ENCODE peak calls at places on chromosomes 16 and 17, in four cellular contexts. K is A549, O is K562, V is HepG2. Z is an unnamed sample.

GRCh38 chr17:39166437-39167335 is 725 bp upstream of the ARL5C start:
- DNase-seq in K (no peak), O (no peak), V (no peak), Z (no peak)

GRCh38 chr16:8549843-8550412 is 40.4 kb downstream of the TMEM114 start:
- DNase-seq in O (no peak), K (no peak), V (no peak), Z (no peak)

GRCh38 chr16:23466162-23466885 is 13.3 kb upstream of the COG7 start:
- DNase-seq in V (no peak), O (no peak), K (peak), Z (no peak)

GRCh38 chr17:65472602-65473001 is 88.8 kb downstream of the AXIN2 start:
- DNase-seq in K (no peak), O (no peak), V (no peak), Z (no peak)

GRCh38 chr16:82011199-82011641 is at the start of gene SDR42E1:
- DNase-seq in V (no peak), K (peak), O (no peak), Z (no peak)

GRCh38 chr16:30697264-30698138 is 1.5 kb upstream of the SRCAP start:
- DNase-seq in O (peak), V (no peak), K (peak), Z (no peak)

GRCh38 chr17:72388765-72389473 is 268.1 kb downstream of the SOX9 start:
- DNase-seq in V (no peak), K (peak), O (no peak), Z (no peak)

GRCh38 chr16:87017388-87018012 is 299.7 kb downstream of the C16orf95 start:
- DNase-seq in V (no peak), O (no peak), K (peak), Z (no peak)

GRCh38 chr17:59754547-59754946 is 47.1 kb downstream of the VMP1 start:
- DNase-seq in K (peak), O (peak), V (peak), Z (no peak)

GRCh38 chr16:3145660-3146059 is 10.8 kb downstream of the ZNF213 start:
- DNase-seq in O (no peak), V (no peak), K (no peak), Z (no peak)

GRCh38 chr16:20774703-20775362 is 11.0 kb downstream of the ACSM3 start:
- DNase-seq in K (peak), V (peak), O (peak), Z (peak)

GRCh38 chr17:78300962-78301820 is 58.7 kb downstream of the SOCS3 start:
- DNase-seq in V (no peak), K (no peak), O (no peak), Z (no peak)

GRCh38 chr16:89293276-89294143 is 76.0 kb downstream of the ZNF778 start:
- DNase-seq in K (no peak), V (no peak), O (peak), Z (peak)

GRCh38 chr16:15055141-15056053 is 477 bp downstream of the NTAN1 start:
- DNase-seq in V (peak), K (peak), O (peak), Z (peak)

GRCh38 chr16:58481931-58482330 is 18.0 kb upstream of the NDRG4 start:
- DNase-seq in K (no peak), O (no peak), V (no peak), Z (no peak)

GRCh38 chr16:89162314-89162713 is 9.2 kb upstream of the CDH15 start:
- DNase-seq in O (no peak), K (no peak), V (no peak), Z (no peak)

GRCh38 chr16:85840801-85841200 is 41.3 kb downstream of the COX4I1 start:
- DNase-seq in K (no peak), O (no peak), V (no peak), Z (no peak)

GRCh38 chr16:50761276-50761675 is 19.4 kb downstream of the CYLD start:
- DNase-seq in V (no peak), K (no peak), O (no peak), Z (no peak)

GRCh38 chr16:21001262-21001661 is 100.7 kb downstream of the LYRM1 start:
- DNase-seq in O (peak), K (peak), V (peak), Z (peak)

GRCh38 chr17:68612923-68613292 is 11.7 kb upstream of the FAM20A start:
- DNase-seq in O (no peak), V (no peak), K (no peak), Z (no peak)

GRCh38 chr16:88333645-88334516 is 48.9 kb upstream of the ZNF469 start:
- DNase-seq in V (no peak), O (no peak), K (no peak), Z (no peak)

GRCh38 chr17:8073627-8074485 is 13.7 kb downstream of the ALOX12B start:
- DNase-seq in O (peak), K (peak), V (peak), Z (peak)

GRCh38 chr17:2243953-2244352 is 59.6 kb downstream of the SMG6 start:
- DNase-seq in K (no peak), O (no peak), V (no peak), Z (no peak)

GRCh38 chr17:80601146-80601545 is 56.5 kb downstream of the RPTOR start:
- DNase-seq in O (no peak), K (no peak), V (no peak), Z (no peak)
- TF ChIP-seq NR3C1 in O (no peak), K (no peak), V (no peak), Z (no peak)

GRCh38 chr16:74666425-74667214 is at the start of gene RFWD3:
- DNase-seq in V (peak), O (peak), K (peak), Z (peak)

GRCh38 chr16:74666010-74666421 is 661 bp downstream of the RFWD3 start:
- DNase-seq in K (no peak), V (no peak), O (no peak), Z (no peak)

GRCh38 chr16:74667215-74667765 is 613 bp upstream of the RFWD3 start:
- DNase-seq in V (peak), K (no peak), O (peak), Z (peak)
- TF ChIP-seq MAX in V (peak), K (no peak), O (no peak), Z (no peak)

GRCh38 chr17:56175299-56175935 is 22.1 kb downstream of the ANKFN1 start:
- DNase-seq in V (no peak), O (no peak), K (no peak), Z (no peak)

GRCh38 chr17:56173026-56173425 is 19.8 kb downstream of the ANKFN1 start:
- DNase-seq in K (no peak), V (no peak), O (no peak), Z (no peak)

GRCh38 chr17:56176101-56176500 is 22.8 kb downstream of the ANKFN1 start:
- DNase-seq in V (no peak), K (no peak), O (no peak), Z (no peak)

GRCh38 chr17:56173958-56174357 is 20.7 kb downstream of the ANKFN1 start:
- DNase-seq in V (no peak), K (no peak), O (no peak), Z (no peak)

GRCh38 chr17:56174421-56174820 is 21.1 kb downstream of the ANKFN1 start:
- DNase-seq in O (no peak), K (no peak), V (no peak), Z (no peak)
- TF ChIP-seq USF2 in O (no peak), K (no peak), V (no peak), Z (no peak)

DNA sequence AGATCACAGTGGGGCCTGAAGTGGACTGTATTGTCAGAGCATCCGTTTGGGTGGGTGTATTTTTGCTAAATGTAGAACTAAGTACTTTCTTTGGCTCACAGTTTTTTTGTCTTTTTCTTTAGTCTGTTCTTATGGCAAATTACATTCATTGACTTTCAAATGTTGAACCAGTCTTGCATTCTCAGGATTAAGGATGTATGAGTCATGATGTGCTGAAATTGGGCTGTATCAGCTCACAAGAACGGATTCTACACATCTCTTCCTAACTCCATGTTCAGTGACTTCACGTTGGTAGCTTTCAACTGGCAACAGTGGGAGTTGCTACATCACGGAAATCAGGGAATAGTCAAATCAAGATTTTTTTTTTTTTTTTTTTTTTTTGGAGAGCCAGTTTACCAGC is 66.4 kb downstream of the TEX2 start:
- DNase-seq in O (no peak), K (no peak), V (no peak), Z (no peak)
- TF ChIP-seq NR3C1 in O (no peak), K (no peak), V (no peak), Z (no peak)

DNA sequence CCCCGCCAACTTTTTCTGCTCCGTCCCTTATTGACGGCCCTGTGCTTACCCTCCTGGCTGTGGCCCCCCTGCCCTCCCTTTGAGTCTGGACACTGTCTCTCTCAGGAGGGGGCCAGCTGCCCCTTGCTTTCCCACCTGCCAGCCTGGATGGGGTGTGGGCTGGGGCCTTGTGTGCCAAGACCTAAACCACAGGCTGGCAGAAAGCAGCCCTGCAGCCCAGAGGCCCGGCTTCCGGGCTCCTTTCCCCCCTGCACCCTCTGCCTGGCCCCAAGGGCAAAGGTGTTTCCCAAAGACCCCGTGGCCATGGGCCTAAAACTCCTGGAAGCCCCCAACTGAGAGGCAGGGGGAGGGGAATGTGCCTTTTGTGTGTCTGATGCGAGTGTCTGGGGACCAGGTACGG is 17.5 kb downstream of the GPT2 start:
- DNase-seq in V (no peak), K (no peak), O (no peak), Z (no peak)
- TF ChIP-seq MAX in V (no peak), K (no peak), O (no peak), Z (no peak)

GRCh38 chr16:57480127-57480753 is 6.1 kb downstream of the DOK4 start:
- DNase-seq in V (peak), K (peak), O (peak), Z (no peak)

GRCh38 chr16:57480754-57481230 is 5.5 kb downstream of the DOK4 start:
- DNase-seq in O (no peak), K (no peak), V (no peak), Z (no peak)

GRCh38 chr16:57479422-57480126 is 6.7 kb downstream of the DOK4 start:
- DNase-seq in O (no peak), V (peak), K (no peak), Z (peak)

GRCh38 chr16:57482845-57483545 is 3.3 kb downstream of the DOK4 start:
- DNase-seq in O (no peak), K (no peak), V (peak), Z (no peak)

DNA sequence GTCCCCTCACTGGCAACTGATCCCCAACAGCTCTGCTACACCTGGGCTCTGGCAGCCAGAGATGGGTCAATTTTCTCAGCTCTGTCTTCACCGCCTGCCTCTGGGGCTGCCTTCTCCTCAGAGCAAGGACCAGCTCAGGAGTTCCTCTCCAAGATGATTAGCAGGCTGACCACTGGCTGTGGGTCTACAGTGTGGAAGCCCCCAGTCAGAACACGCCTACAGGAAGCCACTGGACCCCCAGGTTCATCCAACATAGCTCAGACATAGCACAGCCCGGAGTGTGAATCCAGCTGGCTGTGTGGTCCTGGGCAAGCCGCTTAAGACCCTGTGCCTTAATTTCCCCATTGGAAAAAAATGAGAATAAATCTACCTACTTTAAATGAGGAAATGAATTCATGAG is 4.9 kb downstream of the DOK4 start:
- DNase-seq in K (no peak), V (no peak), O (no peak), Z (no peak)
- TF ChIP-seq USF2 in K (no peak), V (no peak), O (no peak), Z (no peak)

Z was measured in WTC11.